ENCODE peak calls at places on chromosome 16, in seven cellular contexts. Z, A, M, Q, F, D and P are unnamed samples.

GRCh38 chr16:1997591-1998359 is 8.0 kb downstream of the SYNGR3 start:
- DNase-seq in Z (no peak), A (no peak), M (peak; percentile 87), Q (no peak), F (no peak), D (no peak), P (no peak)

GRCh38 chr16:87690911-87691685 is 74.7 kb downstream of the KLHDC4 start:
- DNase-seq in Z (no peak), A (peak; percentile 25), M (no peak), Q (no peak), F (no peak), D (no peak), P (no peak)

GRCh38 chr16:22813223-22813945 is 578 bp upstream of the HS3ST2 start:
- DNase-seq in Z (no peak), A (peak; percentile 71), M (peak; percentile 53), Q (peak; percentile 90), F (peak; percentile 94), D (peak; percentile 65), P (peak; percentile 52)

GRCh38 chr16:3915438-3916250 is 35.1 kb upstream of the CREBBP start:
- DNase-seq in Z (no peak), A (no peak), M (no peak), Q (no peak), F (no peak), D (no peak), P (no peak)

GRCh38 chr16:19014456-19014855 is 30.7 kb downstream of the TMC7 start:
- DNase-seq in Z (no peak), A (peak; percentile 19), M (no peak), Q (no peak), F (no peak), D (no peak), P (no peak)

GRCh38 chr16:88084881-88085280 is 133.6 kb downstream of the BANP start:
- DNase-seq in Z (no peak), A (no peak), M (peak; percentile 49), Q (no peak), F (no peak), D (no peak), P (no peak)

GRCh38 chr16:4788910-4789309 is 765 bp upstream of the SEPTIN12 start:
- DNase-seq in Z (no peak), A (no peak), M (no peak), Q (no peak), F (no peak), D (no peak), P (no peak)

GRCh38 chr16:89357055-89357454 is 133.3 kb downstream of the ANKRD11 start:
- DNase-seq in Z (peak; percentile 30), A (no peak), M (no peak), Q (peak; percentile 53), F (no peak), D (peak; percentile 83), P (peak; percentile 72)

GRCh38 chr16:50438041-50438437 is 69.3 kb upstream of the BRD7 start:
- DNase-seq in Z (no peak), A (no peak), M (no peak), Q (no peak), F (no peak), D (no peak), P (no peak)

GRCh38 chr16:68488559-68488958 is 40.3 kb upstream of the SMPD3 start:
- DNase-seq in Z (no peak), A (no peak), M (no peak), Q (no peak), F (no peak), D (no peak), P (no peak)

GRCh38 chr16:88616320-88616719 is 22.1 kb upstream of the IL17C start:
- DNase-seq in Z (no peak), A (no peak), M (no peak), Q (no peak), F (no peak), D (no peak), P (no peak)

GRCh38 chr16:58019866-58020538 is 5.6 kb upstream of the MMP15 start:
- DNase-seq in Z (no peak), A (no peak), M (no peak), Q (no peak), F (no peak), D (no peak), P (no peak)

GRCh38 chr16:89881368-89881730 is 8.0 kb downstream of the TCF25 start:
- DNase-seq in Z (no peak), A (no peak), M (no peak), Q (no peak), F (no peak), D (no peak), P (no peak)

GRCh38 chr16:19119564-19119963 is 5.8 kb downstream of the ITPRIPL2 start:
- DNase-seq in Z (no peak), A (no peak), M (peak; percentile 80), Q (no peak), F (no peak), D (no peak), P (no peak)

GRCh38 chr16:54266363-54266955 is 20.1 kb downstream of the IRX3 start:
- DNase-seq in Z (no peak), A (no peak), M (peak; percentile 28), Q (no peak), F (no peak), D (no peak), P (peak; percentile 8)

GRCh38 chr16:65012357-65012756 is 109.5 kb downstream of the CDH11 start:
- DNase-seq in Z (no peak), A (no peak), M (peak; percentile 74), Q (no peak), F (no peak), D (no peak), P (no peak)

GRCh38 chr16:17173134-17173729 is 297.5 kb downstream of the XYLT1 start:
- DNase-seq in Z (peak; percentile 5), A (no peak), M (peak; percentile 26), Q (no peak), F (no peak), D (no peak), P (peak; percentile 72)

GRCh38 chr16:397135-397661 is at the start of gene NME4:
- DNase-seq in Z (no peak), A (peak; percentile 57), M (no peak), Q (peak; percentile 57), F (peak; percentile 77), D (peak; percentile 46), P (no peak)

GRCh38 chr16:16120044-16120381 is 103.3 kb downstream of the ABCC6 start:
- DNase-seq in Z (no peak), A (no peak), M (no peak), Q (no peak), F (no peak), D (no peak), P (peak; percentile 65)

GRCh38 chr16:17590711-17591654 is 120.2 kb upstream of the XYLT1 start:
- DNase-seq in Z (peak; percentile 7), A (no peak), M (no peak), Q (no peak), F (no peak), D (peak; percentile 59), P (no peak)